ENCODE peak calls at places on chromosomes 5 and 9, in five cellular contexts. I is transverse colon; E is heart left ventricle; B is tibial artery; J is CD4-positive, CD25-positive, alpha-beta regulatory T cell. T is an unnamed sample.

GRCh38 chr5:10552183-10553143 is 11.4 kb upstream of the ANKRD33B start:
- DNase-seq in B (no peak), E (no peak), J (peak), I (no peak), T (peak)

GRCh38 chr9:111481885-111482636 is 2.1 kb downstream of the ECPAS start:
- DNase-seq in B (no peak), I (no peak), J (no peak), E (no peak), T (no peak)

GRCh38 chr5:76867027-76867426 is 17.2 kb downstream of the S100Z start:
- DNase-seq in J (no peak), E (no peak), B (no peak), I (no peak), T (no peak)

GRCh38 chr5:179774442-179774841 is 19.3 kb upstream of the LTC4S start:
- DNase-seq in J (no peak), E (no peak), B (no peak), I (no peak), T (no peak)

GRCh38 chr5:54325610-54326311 is 15.4 kb upstream of the ARL15 start:
- DNase-seq in B (no peak), I (no peak), J (no peak), E (no peak), T (no peak)

GRCh38 chr5:74205745-74206570 is 434.6 kb downstream of the ENC1 start:
- DNase-seq in B (no peak), E (no peak), I (no peak), J (no peak), T (no peak)

GRCh38 chr5:140221697-140222223 is 46.8 kb downstream of the CYSTM1 start:
- DNase-seq in B (no peak), E (no peak), I (no peak), J (peak), T (peak)

GRCh38 chr5:80238778-80239679 is 16.8 kb downstream of the SERINC5 start:
- DNase-seq in E (peak), J (no peak), B (peak), I (peak), T (no peak)

GRCh38 chr5:135999396-136000139 is 29.2 kb upstream of the TGFBI start:
- DNase-seq in B (no peak), I (no peak), J (no peak), E (no peak), T (no peak)

GRCh38 chr5:146877178-146877681 is 1.3 kb downstream of the PPP2R2B start:
- DNase-seq in J (peak), E (no peak), I (no peak), B (no peak), T (no peak)

GRCh38 chr5:75466317-75466716 is 45.1 kb downstream of the CERT1 start:
- DNase-seq in J (peak), E (no peak), I (no peak), B (no peak), T (no peak)

GRCh38 chr9:85237478-85237877 is 504.3 kb downstream of the AGTPBP1 start:
- DNase-seq in E (no peak), J (no peak), I (no peak), B (no peak), T (no peak)

GRCh38 chr5:74647096-74647495 is 6.6 kb upstream of the ENC1 start:
- DNase-seq in B (no peak), J (no peak), I (no peak), E (no peak), T (no peak)

GRCh38 chr5:176578391-176578808 is 29.3 kb downstream of the CDHR2 start:
- DNase-seq in E (no peak), B (no peak), I (peak), J (peak), T (peak)

GRCh38 chr9:124000161-124000783 is 11.3 kb upstream of the LHX2 start:
- DNase-seq in J (no peak), B (peak), E (no peak), I (no peak), T (no peak)

GRCh38 chr9:26112724-26113123 is 434.5 kb upstream of the TUSC1 start:
- DNase-seq in I (no peak), J (no peak), B (no peak), E (no peak), T (no peak)

GRCh38 chr5:178398856-178399722 is 166.5 kb upstream of the PHYKPL start:
- DNase-seq in J (no peak), I (no peak), E (no peak), B (no peak), T (no peak)

GRCh38 chr5:72293495-72294055 is 26.5 kb downstream of the MRPS27 start:
- DNase-seq in I (no peak), B (no peak), E (no peak), J (no peak), T (no peak)

GRCh38 chr9:72158680-72159079 is 9.4 kb downstream of the GDA start:
- DNase-seq in E (no peak), J (no peak), I (no peak), B (no peak), T (no peak)

GRCh38 chr9:77384406-77384805 is 207.1 kb downstream of the VPS13A start:
- DNase-seq in E (no peak), B (no peak), I (no peak), J (no peak), T (no peak)

GRCh38 chr9:78707481-78707977 is 410.6 kb downstream of the PSAT1 start:
- DNase-seq in I (no peak), B (no peak), E (no peak), J (no peak), T (no peak)

GRCh38 chr5:10689391-10690081 is 71.5 kb downstream of the DAP start:
- DNase-seq in E (no peak), B (peak), J (peak), I (no peak), T (no peak)

GRCh38 chr5:143581148-143581547 is 177.7 kb upstream of the NR3C1 start:
- DNase-seq in J (no peak), B (no peak), I (no peak), E (no peak), T (no peak)

GRCh38 chr5:151592855-151593408 is 1.8 kb upstream of the FAT2 start:
- DNase-seq in I (no peak), E (no peak), B (no peak), J (no peak), T (no peak)

GRCh38 chr9:137297966-137298365 is 4.1 kb downstream of the NRARP start:
- DNase-seq in J (no peak), E (no peak), B (no peak), I (no peak), T (no peak)

GRCh38 chr5:174533771-174534221 is 190.6 kb upstream of the MSX2 start:
- DNase-seq in E (no peak), B (no peak), I (no peak), J (no peak), T (peak)

GRCh38 chr9:18479405-18479804 is 5.5 kb downstream of the ADAMTSL1 start:
- DNase-seq in B (no peak), I (no peak), E (no peak), J (no peak), T (no peak)

GRCh38 chr5:131303537-131303936 is 39.7 kb downstream of the CDC42SE2 start:
- DNase-seq in B (no peak), J (no peak), E (no peak), I (no peak), T (no peak)

GRCh38 chr5:143402464-143403356 is 776 bp downstream of the NR3C1 start:
- DNase-seq in B (peak), J (peak), E (peak), I (peak), T (no peak)

GRCh38 chr9:73093016-73093739 is 58.5 kb upstream of the ANXA1 start:
- DNase-seq in J (no peak), I (no peak), B (no peak), E (no peak), T (no peak)

GRCh38 chr5:152140391-152140790 is 215.7 kb upstream of the GLRA1 start:
- DNase-seq in E (no peak), B (no peak), I (no peak), J (no peak), T (no peak)

GRCh38 chr9:96644137-96644536 is 11.0 kb downstream of the PRXL2C start:
- DNase-seq in B (no peak), J (no peak), I (no peak), E (no peak), T (no peak)

GRCh38 chr5:142059304-142059940 is 46.6 kb upstream of the GNPDA1 start:
- DNase-seq in J (no peak), E (peak), B (no peak), I (no peak), T (no peak)

GRCh38 chr5:151139015-151139414 is 18.6 kb downstream of the ANXA6 start:
- DNase-seq in I (no peak), E (no peak), J (no peak), B (no peak), T (no peak)

GRCh38 chr5:55625603-55625875 is 86.6 kb downstream of the SLC38A9 start:
- DNase-seq in J (no peak), E (no peak), I (no peak), B (no peak), T (no peak)

GRCh38 chr5:78806544-78806943 is 158.0 kb upstream of the LHFPL2 start:
- DNase-seq in I (no peak), E (no peak), B (no peak), J (no peak), T (no peak)

GRCh38 chr5:74801941-74802340 is 34.9 kb downstream of the NSA2 start:
- DNase-seq in B (no peak), I (no peak), J (no peak), E (no peak), T (no peak)

GRCh38 chr5:138763037-138763778 is 10.0 kb downstream of the CTNNA1 start:
- DNase-seq in E (no peak), B (no peak), J (no peak), I (no peak), T (no peak)

GRCh38 chr9:1460143-1460769 is 410.1 kb downstream of the DMRT2 start:
- DNase-seq in B (no peak), E (no peak), I (peak), J (peak), T (no peak)

GRCh38 chr5:177472460-177473441 is 683 bp downstream of the DBN1 start:
- DNase-seq in I (peak), J (peak), B (peak), E (no peak), T (no peak)

DNA sequence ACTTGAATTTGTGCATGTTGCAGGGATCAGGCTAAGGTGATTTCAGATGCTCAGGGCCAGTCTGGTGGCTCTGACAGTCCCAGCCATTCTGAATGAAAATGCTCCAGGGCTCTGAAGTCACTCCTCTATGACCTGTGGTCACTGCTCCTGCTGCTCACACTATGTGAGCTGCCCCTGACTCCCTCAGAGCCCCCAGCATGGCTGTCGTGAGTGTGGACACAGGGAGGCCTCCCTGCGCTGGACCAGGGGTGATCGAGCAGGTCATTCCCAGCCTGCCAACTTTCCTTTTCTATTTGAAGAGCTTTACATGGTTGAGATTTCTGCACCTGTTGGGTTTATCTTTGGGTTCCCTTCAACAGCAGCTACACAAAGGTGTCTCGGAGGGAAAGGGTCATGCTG is 74.5 kb downstream of the WNK2 start:
- DNase-seq in I (no peak), E (no peak), B (no peak), J (no peak), T (no peak)
- H3K27ac ChIP-seq in I (no peak), E (no peak), B (no peak), J (no peak), T (no peak)

DNA sequence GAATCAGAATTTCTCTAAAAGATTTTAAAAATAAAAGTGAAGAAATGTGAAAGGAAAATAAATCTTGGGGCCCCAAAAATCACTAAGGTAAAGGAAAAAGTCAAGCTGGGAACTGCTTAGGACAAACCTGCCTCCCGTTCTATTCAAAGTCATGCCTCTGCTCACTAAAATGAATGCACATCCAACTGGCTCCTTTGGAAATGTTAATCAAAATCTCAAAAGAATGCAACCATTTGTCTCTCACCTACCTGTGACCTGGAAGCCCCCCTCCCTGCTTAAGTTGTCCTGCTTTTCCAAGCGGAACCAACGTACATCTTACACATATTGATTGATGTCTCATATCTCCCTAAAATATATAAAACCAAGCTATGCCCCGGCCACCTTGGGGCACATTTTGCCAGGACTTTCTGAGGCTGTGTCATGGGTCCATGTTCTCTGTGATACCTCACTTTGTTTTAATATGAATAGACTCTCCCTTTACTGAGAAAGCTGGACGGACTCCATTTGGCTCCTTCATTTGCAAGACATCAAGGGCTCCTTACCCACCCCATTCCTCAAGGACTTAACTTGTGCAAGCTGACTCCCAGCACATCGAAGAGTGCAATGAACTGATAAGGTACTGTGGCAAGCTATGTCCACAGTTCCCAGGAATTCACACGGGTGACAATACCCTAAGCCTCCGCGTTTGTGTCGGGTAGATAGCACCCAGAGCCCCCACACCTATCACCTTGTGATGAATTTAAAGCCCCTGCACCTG is 164.4 kb downstream of the SMC2 start:
- DNase-seq in E (no peak), B (no peak), J (no peak), I (no peak), T (no peak)
- H3K27ac ChIP-seq in E (no peak), B (no peak), J (no peak), I (no peak), T (no peak)

DNA sequence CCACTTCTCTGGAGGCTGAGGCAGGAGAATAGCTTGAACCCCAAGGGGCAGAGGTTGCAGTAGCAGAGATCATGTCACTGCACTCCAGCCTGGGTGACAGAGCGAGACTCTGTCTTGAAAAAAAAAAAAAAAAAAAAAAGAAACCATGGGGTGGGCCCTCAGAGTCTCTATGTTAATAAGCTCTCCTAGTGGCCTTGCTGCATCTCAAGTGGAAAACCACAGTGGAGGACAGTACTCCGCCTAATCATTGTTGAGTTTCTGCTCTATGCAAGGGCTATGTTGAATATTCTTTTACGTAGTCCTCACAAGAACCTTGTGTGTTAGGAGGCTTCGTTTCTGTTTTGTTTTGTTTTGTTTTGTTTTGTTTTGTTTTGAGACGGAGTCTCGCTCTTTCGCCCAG is 48.9 kb downstream of the TJP2 start:
- DNase-seq in I (no peak), E (no peak), J (no peak), B (no peak), T (no peak)
- H3K27ac ChIP-seq in I (no peak), E (no peak), J (no peak), B (no peak), T (no peak)

DNA sequence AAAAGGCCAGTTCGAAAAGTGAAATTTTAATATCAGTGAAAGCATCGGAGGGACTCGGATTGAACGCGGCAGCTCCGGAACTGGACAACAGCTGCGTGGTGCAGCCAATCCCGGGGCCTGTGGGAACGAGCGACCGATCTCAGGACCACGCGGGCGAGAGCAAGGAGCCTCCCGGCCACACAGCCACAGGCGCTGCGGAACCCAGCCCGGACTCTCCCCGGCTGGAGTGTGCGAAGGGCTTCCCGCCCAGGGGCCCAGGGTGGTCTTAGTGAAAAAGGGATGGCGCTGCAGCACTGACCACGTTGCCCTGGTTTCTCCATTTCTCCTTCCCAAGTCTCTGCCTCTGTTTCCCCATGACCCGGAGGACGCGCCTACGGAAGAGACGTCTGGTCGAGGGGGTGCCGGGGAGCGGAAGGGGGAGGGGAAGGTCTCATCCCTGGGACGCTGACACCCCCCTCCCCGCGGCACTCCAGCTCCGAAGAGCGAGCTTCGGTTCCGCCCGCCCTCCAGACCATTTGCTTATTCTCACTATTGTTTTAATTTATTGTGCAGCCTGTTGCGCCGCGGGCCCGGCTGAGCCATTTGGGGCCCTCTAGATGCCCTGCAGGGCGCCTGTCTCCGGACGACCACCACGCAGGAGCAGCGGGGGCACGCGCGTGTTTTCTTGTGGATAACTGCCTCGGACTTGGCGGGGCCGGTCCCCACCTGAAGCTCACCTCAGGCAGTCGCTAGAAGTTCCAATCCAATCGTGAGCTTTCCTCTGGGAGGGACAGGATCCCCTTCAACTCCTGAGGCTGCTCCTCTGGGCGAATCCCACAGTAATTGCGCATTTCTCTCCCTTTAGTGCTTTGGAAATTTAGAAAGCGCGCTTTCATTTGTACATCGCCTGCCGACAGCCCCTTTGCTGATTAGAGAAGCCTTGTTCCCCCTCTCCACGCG is 303.0 kb downstream of the PARP8 start:
- DNase-seq in B (no peak), J (no peak), I (no peak), E (no peak), T (no peak)
- H3K27ac ChIP-seq in B (no peak), J (no peak), I (no peak), E (no peak), T (no peak)

DNA sequence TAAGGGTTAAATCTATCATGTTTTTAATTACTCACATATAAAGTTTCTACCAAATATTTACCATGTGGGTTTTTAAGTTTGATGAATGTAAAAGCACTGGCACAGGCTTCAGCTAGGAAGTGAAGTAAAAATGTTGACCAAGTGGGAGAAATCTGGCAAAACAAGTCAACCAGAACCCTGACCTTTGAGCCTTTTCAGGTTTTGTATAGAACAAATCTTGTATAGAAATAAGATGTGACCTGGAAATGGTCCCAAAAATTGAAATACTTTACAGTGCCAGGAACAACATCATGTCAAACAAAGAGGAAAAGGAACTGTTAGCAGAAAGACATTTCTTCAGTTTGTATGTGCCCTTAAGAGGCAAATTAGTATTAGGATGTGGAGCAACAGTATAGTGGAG is 137.6 kb downstream of the CCDC192 start:
- DNase-seq in B (no peak), I (no peak), E (no peak), J (no peak), T (no peak)
- H3K27ac ChIP-seq in B (no peak), I (peak), E (no peak), J (no peak), T (no peak)